ENCODE peak calls at places on chromosomes 11 and 22, in six cellular contexts. U, O, X, M, G and E are unnamed samples.

GRCh38 chr11:65310756-65311155 is 3.9 kb upstream of the CDC42EP2 start:
- DNase-seq in U (no peak), O (no peak), X (no peak), M (no peak), G (no peak), E (no peak)

GRCh38 chr11:95728790-95729189 is 60.8 kb downstream of the FAM76B start:
- DNase-seq in U (no peak), O (no peak), X (no peak), M (no peak), G (no peak), E (no peak)

GRCh38 chr11:130548491-130548833 is 100.0 kb downstream of the ADAMTS15 start:
- DNase-seq in U (no peak), O (no peak), X (no peak), M (no peak), G (no peak), E (no peak)

GRCh38 chr22:42933783-42934144 is 76.7 kb upstream of the ARFGAP3 start:
- DNase-seq in U (no peak), O (peak; percentile 98), X (no peak), M (no peak), G (no peak), E (no peak)

GRCh38 chr11:43556892-43557291 is 123.6 kb upstream of the HSD17B12 start:
- DNase-seq in U (no peak), O (no peak), X (no peak), M (no peak), G (no peak), E (no peak)

GRCh38 chr11:14218728-14219127 is 140.3 kb downstream of the RRAS2 start:
- DNase-seq in U (no peak), O (peak; percentile 61), X (no peak), M (no peak), G (no peak), E (no peak)

GRCh38 chr22:36439481-36440271 is 41.8 kb downstream of the TXN2 start:
- DNase-seq in U (no peak), O (peak; percentile 65), X (no peak), M (no peak), G (no peak), E (no peak)

GRCh38 chr22:49699476-49699875 is 128.2 kb downstream of the BRD1 start:
- DNase-seq in U (no peak), O (no peak), X (no peak), M (no peak), G (no peak), E (no peak)

GRCh38 chr11:1025410-1026162 is 10.9 kb downstream of the MUC6 start:
- DNase-seq in U (no peak), O (no peak), X (no peak), M (no peak), G (no peak), E (no peak)

GRCh38 chr11:130571519-130571918 is 123.1 kb downstream of the ADAMTS15 start:
- DNase-seq in U (no peak), O (no peak), X (no peak), M (no peak), G (no peak), E (no peak)

GRCh38 chr11:67213251-67213650 is 53.0 kb upstream of the GRK2 start:
- DNase-seq in U (no peak), O (no peak), X (no peak), M (no peak), G (no peak), E (no peak)

GRCh38 chr22:41415554-41415953 is 31.0 kb downstream of the TOB2 start:
- DNase-seq in U (no peak), O (no peak), X (no peak), M (no peak), G (no peak), E (no peak)